ENCODE peak calls at places on chromosomes 11 and 22, in seven cellular contexts. Y, M, S, T, G, B and C are unnamed samples. For H3K4me1, the result is how much of the 10 kb centered on the place peaks cover.

GRCh38 chr11:72741429-72741833 is 10.8 kb downstream of the ARAP1 start:
- DNase-seq in M (no peak), T (no peak), G (peak), Y (no peak), S (no peak), B (no peak), C (no peak)

GRCh38 chr22:50469377-50470305 is 5.2 kb downstream of the SBF1 start:
- DNase-seq in T (peak), B (peak), G (peak), S (no peak), M (peak), Y (peak), C (peak)

GRCh38 chr11:24064309-24064903 is 432.4 kb upstream of the LUZP2 start:
- DNase-seq in G (no peak), B (no peak), S (no peak), M (no peak), Y (no peak), T (no peak), C (no peak)

GRCh38 chr11:46352063-46352841 is 5.0 kb downstream of the DGKZ start:
- DNase-seq in Y (peak), G (peak), S (no peak), B (no peak), M (peak), T (peak), C (peak)

GRCh38 chr11:120303004-120303637 is 22.0 kb upstream of the TLCD5 start:
- DNase-seq in Y (peak), G (peak), B (peak), T (peak), S (peak), M (peak), C (peak)

GRCh38 chr11:47143322-47143721 is 33.4 kb downstream of the ARFGAP2 start:
- DNase-seq in M (peak), G (no peak), B (peak), T (no peak), Y (peak), S (no peak), C (no peak)

GRCh38 chr22:26168199-26168915 is 905 bp upstream of the SEZ6L start:
- DNase-seq in G (no peak), B (no peak), M (no peak), T (no peak), Y (no peak), S (no peak), C (no peak)

GRCh38 chr11:7706377-7706776 is at the start of gene OVCH2:
- DNase-seq in B (no peak), G (no peak), M (no peak), S (no peak), Y (no peak), T (no peak), C (no peak)

GRCh38 chr11:46429709-46430108 is 38.1 kb upstream of the CHRM4 start:
- DNase-seq in M (no peak), G (no peak), S (no peak), T (no peak), Y (no peak), B (no peak), C (no peak)

GRCh38 chr22:36928826-36929535 is 15.6 kb downstream of the CSF2RB start:
- DNase-seq in M (no peak), S (no peak), Y (no peak), B (no peak), G (no peak), T (no peak), C (no peak)

GRCh38 chr11:16606784-16607674 is 131.4 kb upstream of the C11orf58 start:
- DNase-seq in Y (peak), M (peak), B (no peak), S (no peak), T (peak), G (peak), C (peak)

GRCh38 chr11:1202154-1202775 is 20.6 kb upstream of the MUC5B start:
- DNase-seq in M (no peak), Y (peak), T (peak), B (no peak), S (no peak), G (no peak), C (no peak)

GRCh38 chr11:108340958-108341357 is 118.1 kb downstream of the ATM start:
- DNase-seq in Y (no peak), M (no peak), G (peak), S (peak), B (no peak), T (no peak), C (no peak)

GRCh38 chr22:26894766-26895485 is 237.5 kb downstream of the MIAT start:
- DNase-seq in T (peak), B (no peak), S (peak), Y (peak), M (peak), G (no peak), C (no peak)

GRCh38 chr11:64566915-64567882 is 23.8 kb upstream of the SLC22A12 start:
- DNase-seq in B (no peak), S (no peak), G (no peak), Y (no peak), T (no peak), M (no peak), C (no peak)

GRCh38 chr11:64563966-64564365 is 27.1 kb upstream of the SLC22A12 start:
- DNase-seq in M (no peak), T (no peak), G (no peak), B (no peak), Y (no peak), S (no peak), C (no peak)

GRCh38 chr11:64564419-64564818 is 26.6 kb upstream of the SLC22A12 start:
- DNase-seq in Y (no peak), T (no peak), G (no peak), M (no peak), B (no peak), S (no peak), C (no peak)

GRCh38 chr11:64566042-64566914 is 24.7 kb upstream of the SLC22A12 start:
- DNase-seq in S (no peak), Y (peak), M (peak), T (peak), B (peak), G (peak), C (no peak)

GRCh38 chr11:64564947-64565889 is 25.8 kb upstream of the SLC22A12 start:
- DNase-seq in G (no peak), Y (no peak), T (no peak), M (no peak), S (no peak), B (no peak), C (no peak)
- TF ChIP-seq CTCF in G (peak), Y (no peak), T (no peak), M (no peak), S (no peak), B (no peak), C (no peak)

GRCh38 chr11:129972596-129972995 is 30.0 kb downstream of the PRDM10 start:
- DNase-seq in S (no peak), B (no peak), T (no peak), G (no peak), Y (no peak), M (no peak), C (no peak)
- H3K4me1 ChIP-seq in S (under half), B (under half), T (under half), G (under half), Y (under half), M (under half), C (under half)

DNA sequence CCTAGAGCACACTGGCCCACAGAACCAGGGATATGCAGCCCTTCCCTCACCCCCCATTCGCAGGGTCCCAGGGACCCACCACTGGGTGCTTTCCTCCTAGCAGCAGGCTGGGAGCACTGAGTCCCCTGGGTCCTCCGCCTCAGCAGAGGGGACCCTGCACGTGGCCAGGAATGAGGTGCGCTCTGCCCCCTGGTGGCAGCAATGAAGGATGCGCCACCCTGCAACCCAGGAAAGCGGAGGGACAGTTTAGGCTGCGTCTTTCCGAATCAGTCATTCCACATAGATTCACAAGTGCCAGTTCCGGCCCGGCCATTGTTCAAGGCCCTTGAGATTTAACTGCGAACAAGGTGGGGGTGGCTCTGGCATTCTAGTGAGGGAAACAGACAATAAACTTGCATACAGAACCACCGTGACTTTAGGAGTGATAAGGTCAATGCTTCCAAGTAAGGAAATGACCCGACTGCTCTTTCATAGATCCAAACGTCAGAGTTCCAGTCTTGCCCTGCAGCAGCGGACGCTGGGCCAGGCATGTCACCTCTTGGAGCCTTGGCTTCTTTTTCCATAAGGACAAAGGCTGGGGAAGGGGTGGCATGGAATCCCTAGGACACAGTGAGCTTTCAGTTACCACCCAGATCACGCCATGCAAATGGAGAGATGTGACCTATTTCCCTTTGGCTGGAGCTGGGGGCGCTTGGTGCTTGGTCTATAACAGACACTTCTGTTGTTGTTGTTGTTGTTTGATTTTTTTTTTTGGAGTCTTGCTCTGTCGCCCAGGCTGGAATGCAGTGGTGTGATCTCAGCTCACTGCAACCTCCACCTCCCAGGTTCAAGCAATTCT is 7.7 kb downstream of the RIN1 start:
- DNase-seq in T (no peak), Y (peak), S (peak), G (peak), B (peak), M (peak), C (peak)
- H3K4me3 ChIP-seq in T (no peak), Y (no peak), S (no peak), G (no peak), B (no peak), M (no peak), C (peak)

GRCh38 chr11:67401495-67402191 is at the start of gene PPP1CA:
- DNase-seq in B (peak), M (peak), S (peak), Y (peak), G (peak), T (peak), C (peak)
- TF ChIP-seq CTCF in B (peak), M (no peak), S (peak), Y (peak), G (peak), T (peak), C (peak)

GRCh38 chr11:12811861-12812260 is 137.6 kb downstream of the TEAD1 start:
- DNase-seq in T (no peak), M (no peak), Y (no peak), S (no peak), B (no peak), G (no peak), C (no peak)

GRCh38 chr11:12808519-12808918 is 134.3 kb downstream of the TEAD1 start:
- DNase-seq in B (no peak), T (no peak), M (peak), Y (peak), S (no peak), G (no peak), C (no peak)

GRCh38 chr11:12812849-12813248 is 138.6 kb downstream of the TEAD1 start:
- DNase-seq in G (peak), T (no peak), Y (no peak), M (no peak), B (no peak), S (no peak), C (no peak)

GRCh38 chr11:12807621-12808020 is 133.4 kb downstream of the TEAD1 start:
- DNase-seq in S (no peak), Y (no peak), B (no peak), G (no peak), M (no peak), T (no peak), C (no peak)

GRCh38 chr11:12810497-12810896 is 136.3 kb downstream of the TEAD1 start:
- DNase-seq in B (no peak), S (no peak), M (peak), G (peak), T (no peak), Y (peak), C (no peak)
- H3K4me1 ChIP-seq in B (under half), S (under half), M (half or more), G (half or more), T (under half), Y (under half), C (under half)

GRCh38 chr11:128904872-128905344 is 13.8 kb downstream of the KCNJ5 start:
- DNase-seq in M (peak), T (peak), B (no peak), Y (no peak), S (no peak), G (peak), C (peak)
- H3K4me3 ChIP-seq in M (peak), T (peak), B (peak), Y (peak), S (peak), G (no peak), C (peak)

DNA sequence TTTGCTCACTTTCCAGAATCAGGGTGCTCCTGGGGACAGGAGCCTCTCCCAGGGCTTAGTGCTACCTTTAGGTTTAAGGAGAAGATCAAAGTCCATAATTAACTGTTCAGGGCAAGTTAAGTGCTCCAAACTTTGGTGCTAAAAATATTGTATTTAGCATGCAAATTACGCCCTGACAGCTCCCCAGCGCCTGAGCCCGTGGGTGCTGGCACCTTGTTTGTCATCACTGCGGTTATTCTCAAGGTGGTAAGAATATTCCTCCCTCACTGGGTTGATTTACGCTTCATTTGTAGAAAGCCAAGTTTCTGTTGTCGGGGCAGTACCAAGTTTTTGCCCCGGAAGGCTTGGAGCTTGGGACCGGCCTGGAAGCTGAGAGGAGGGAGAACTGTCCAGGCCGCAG is 21.3 kb downstream of the ANKK1 start:
- DNase-seq in G (no peak), M (no peak), S (no peak), B (no peak), Y (no peak), T (no peak), C (no peak)
- TF ChIP-seq CTCF in G (no peak), M (no peak), S (no peak), B (no peak), Y (no peak), T (no peak), C (no peak)

GRCh38 chr11:123585206-123585605 is 69.2 kb downstream of the SCN3B start:
- DNase-seq in M (no peak), Y (no peak), B (no peak), G (no peak), S (no peak), T (no peak), C (no peak)
- H3K4me1 ChIP-seq in M (under half), Y (under half), B (under half), G (under half), S (under half), T (under half), C (under half)

DNA sequence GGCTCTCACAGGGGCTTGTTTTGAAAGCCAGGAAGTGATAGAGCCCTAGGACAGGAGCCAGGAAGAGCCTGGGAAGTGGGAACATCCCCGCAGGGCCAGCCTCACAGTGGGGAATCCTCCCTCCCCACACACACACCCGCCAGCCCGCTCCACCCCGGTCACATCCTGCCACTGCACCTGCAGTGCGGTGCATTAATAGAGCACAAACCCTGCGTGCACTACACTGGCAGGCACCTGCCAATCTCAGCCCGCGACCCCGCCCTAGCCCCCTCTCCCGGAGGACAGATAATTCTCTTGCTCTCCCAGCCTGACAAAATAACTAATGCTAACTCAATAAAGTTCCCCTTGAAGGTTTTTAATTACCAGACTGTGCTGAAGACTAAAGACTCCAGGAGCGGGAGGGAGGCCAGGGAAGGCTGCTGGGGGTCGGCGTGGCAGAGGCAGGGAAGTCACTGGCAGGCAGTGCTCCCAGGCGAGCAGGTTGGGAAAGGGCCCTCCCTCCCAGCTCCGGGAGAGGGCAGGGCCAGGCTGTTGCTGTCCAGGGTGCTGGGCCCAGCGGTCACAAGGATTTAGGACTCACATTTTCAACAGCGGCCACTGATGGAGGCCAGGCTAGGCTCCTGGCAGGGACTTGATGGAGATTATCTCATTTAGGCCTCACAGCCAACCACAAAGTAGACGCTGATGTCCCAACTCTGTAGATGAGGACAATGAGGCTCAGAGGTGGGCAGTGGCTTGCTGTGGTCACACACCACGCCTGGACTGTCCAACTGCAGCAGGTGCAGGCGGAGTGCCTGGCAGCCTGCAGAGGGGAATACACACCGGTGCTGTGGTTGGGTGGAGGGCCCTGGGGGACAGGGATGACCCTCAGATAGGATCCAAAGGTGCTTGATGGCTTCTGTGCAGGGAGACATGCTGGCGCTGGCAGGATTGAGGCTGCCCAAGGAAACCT is 23.9 kb upstream of the TCF20 start:
- DNase-seq in M (peak), S (no peak), B (no peak), G (peak), T (peak), Y (peak), C (peak)
- H3K4me3 ChIP-seq in M (no peak), S (no peak), B (no peak), G (no peak), T (no peak), Y (no peak), C (no peak)

GRCh38 chr11:65615229-65615949 is at the start of gene PCNX3:
- DNase-seq in S (peak), G (peak), T (peak), B (peak), Y (peak), M (peak), C (peak)
- TF ChIP-seq CTCF in S (no peak), G (no peak), T (no peak), B (peak), Y (no peak), M (no peak), C (no peak)